ENCODE peak calls at places on chromosomes 12 and 14, in seven cellular contexts. P is T-helper 22 cell; Q is AG09319; E is stimulated activated CD4-positive, alpha-beta T cell treated with anti-CD3 and anti-CD28 coated beads, TNF-alpha, amount 100 ng/mL, for 1 hour; X is uterus; L is activated naive CD4-positive, alpha-beta T cell treated with anti-CD3 and anti-CD28 coated beads, Interleukin-2, amount 50 U/mL, for 16 hours; A is CD8-positive, alpha-beta T cell. G is an unnamed sample.

GRCh38 chr12:88300931-88301330 is 158.8 kb downstream of the TMTC3 start:
- DNase-seq in P (no peak), Q (peak), E (no peak), X (no peak), L (no peak), A (no peak), G (no peak)

GRCh38 chr12:53925006-53925405 is 13.6 kb upstream of the HOXC13 start:
- DNase-seq in P (no peak), Q (no peak), E (no peak), X (no peak), L (no peak), A (no peak), G (no peak)

GRCh38 chr14:59632381-59632780 is 55.8 kb upstream of the CCDC175 start:
- DNase-seq in P (no peak), Q (no peak), E (no peak), X (no peak), L (no peak), A (no peak), G (no peak)

GRCh38 chr12:28390716-28391452 is 200.6 kb downstream of the CCDC91 start:
- DNase-seq in P (no peak), Q (peak), E (no peak), X (no peak), L (no peak), A (no peak), G (peak)

GRCh38 chr12:57215668-57216013 is 953 bp upstream of the NXPH4 start:
- DNase-seq in P (no peak), Q (no peak), E (no peak), X (no peak), L (no peak), A (peak), G (no peak)

GRCh38 chr14:93146119-93146518 is 30.4 kb upstream of the ITPK1 start:
- DNase-seq in P (no peak), Q (no peak), E (no peak), X (no peak), L (no peak), A (no peak), G (no peak)

GRCh38 chr12:122449317-122449716 is 26.8 kb upstream of the CLIP1 start:
- DNase-seq in P (no peak), Q (peak), E (no peak), X (no peak), L (peak), A (no peak), G (peak)

GRCh38 chr12:39352470-39352869 is 90.5 kb downstream of the KIF21A start:
- DNase-seq in P (no peak), Q (no peak), E (no peak), X (no peak), L (no peak), A (no peak), G (no peak)

GRCh38 chr12:118526255-118527095 is 150.1 kb downstream of the SUDS3 start:
- DNase-seq in P (no peak), Q (no peak), E (no peak), X (no peak), L (no peak), A (no peak), G (no peak)

GRCh38 chr12:127664901-127665300 is 602.1 kb upstream of the TMEM132C start:
- DNase-seq in P (no peak), Q (no peak), E (no peak), X (no peak), L (no peak), A (no peak), G (no peak)

GRCh38 chr14:32571995-32572866 is 243.1 kb downstream of the AKAP6 start:
- DNase-seq in P (no peak), Q (no peak), E (no peak), X (no peak), L (no peak), A (no peak), G (no peak)

GRCh38 chr12:119061208-119061796 is 80.0 kb downstream of the SRRM4 start:
- DNase-seq in P (no peak), Q (no peak), E (no peak), X (peak), L (no peak), A (no peak), G (no peak)

GRCh38 chr12:7460375-7461259 is 16.7 kb upstream of the CD163L1 start:
- DNase-seq in P (no peak), Q (peak), E (peak), X (no peak), L (peak), A (peak), G (peak)

GRCh38 chr14:67574806-67575205 is 25.3 kb downstream of the PIGH start:
- DNase-seq in P (no peak), Q (no peak), E (no peak), X (no peak), L (no peak), A (no peak), G (no peak)

GRCh38 chr12:54016478-54016964 is 7.7 kb downstream of the HOXC8 start:
- DNase-seq in P (no peak), Q (no peak), E (no peak), X (peak), L (no peak), A (no peak), G (no peak)

GRCh38 chr12:82124711-82125110 is 233.5 kb downstream of the CCDC59 start:
- DNase-seq in P (no peak), Q (peak), E (no peak), X (no peak), L (no peak), A (no peak), G (peak)